ENCODE peak calls at places on chromosomes 4 and X, in four cellular contexts. U is HL-60, T is GM12878, J is K562. F is an unnamed sample.

GRCh38 chr4:54050214-54050904 is 14.0 kb downstream of the CHIC2 start:
- DNase-seq in U (no peak), T (no peak), J (no peak), F (no peak)

GRCh38 chr4:85828295-85828910 is 353.5 kb downstream of the ARHGAP24 start:
- DNase-seq in U (no peak), T (no peak), J (no peak), F (no peak)

GRCh38 chrX:12903646-12904045 is 2.8 kb upstream of the TLR8 start:
- DNase-seq in U (no peak), T (no peak), J (no peak), F (no peak)

GRCh38 chr4:184255361-184255760 is 37.7 kb upstream of the ENPP6 start:
- DNase-seq in U (no peak), T (no peak), J (no peak), F (no peak)

GRCh38 chr4:52377563-52377962 is 281.5 kb downstream of the USP46 start:
- DNase-seq in U (no peak), T (no peak), J (no peak), F (no peak)

GRCh38 chr4:120694973-120695372 is 227.6 kb downstream of the PRDM5 start:
- DNase-seq in U (no peak), T (no peak), J (no peak), F (no peak)

GRCh38 chrX:132181364-132181763 is 37.9 kb downstream of the RAP2C start:
- DNase-seq in U (peak; percentile 19), T (no peak), J (no peak), F (no peak)

GRCh38 chr4:126207892-126208291 is 893.1 kb downstream of the FAT4 start:
- DNase-seq in U (no peak), T (no peak), J (no peak), F (no peak)

GRCh38 chr4:154349829-154350228 is 141.8 kb downstream of the DCHS2 start:
- DNase-seq in U (no peak), T (no peak), J (no peak), F (no peak)

GRCh38 chr4:142959156-142959555 is 113.1 kb upstream of the INPP4B start:
- DNase-seq in U (no peak), T (no peak), J (no peak), F (no peak)

GRCh38 chrX:111159232-111159631 is 63.2 kb downstream of the PAK3 start:
- DNase-seq in U (no peak), T (no peak), J (no peak), F (no peak)

DNA sequence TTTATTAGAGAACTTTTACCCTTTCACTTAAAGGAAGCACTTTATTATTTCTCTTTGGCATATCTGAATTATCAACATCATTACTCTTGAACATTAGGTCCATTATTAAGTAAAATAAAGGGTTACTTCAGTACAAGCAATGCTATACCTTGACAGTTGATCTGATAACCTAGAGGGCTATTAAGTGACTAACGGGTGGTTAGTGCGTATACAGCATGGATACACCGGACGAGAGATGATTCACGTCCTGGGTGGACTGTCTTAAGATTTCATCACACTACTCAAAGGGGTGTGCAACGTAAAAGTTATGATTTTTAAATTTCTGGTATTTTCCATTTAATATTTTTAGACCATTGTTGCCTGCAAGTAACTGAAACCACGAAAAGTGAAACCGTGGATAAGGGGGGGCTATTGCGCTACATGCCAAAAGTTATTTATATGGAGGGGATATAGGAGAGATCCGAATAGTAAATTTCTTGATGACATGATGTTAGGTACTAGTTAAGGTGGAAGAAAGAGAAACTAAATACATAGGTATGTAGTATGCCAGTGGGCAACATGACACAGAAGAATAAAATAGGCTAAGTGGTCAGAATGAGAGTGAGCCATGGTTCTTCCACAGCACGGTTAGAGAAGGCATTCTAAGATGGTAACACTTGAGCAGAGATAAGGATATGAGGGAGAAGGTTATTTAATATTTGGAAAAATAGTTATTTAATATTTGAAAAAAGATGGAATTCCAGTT is 230.8 kb upstream of the ANKRD50 start:
- DNase-seq in U (no peak), T (no peak), J (no peak), F (no peak)
- TF ChIP-seq POLR2AphosphoS5 in U (no peak), T (no peak), J (no peak), F (no peak)

GRCh38 chr4:79207281-79207680 is 118.6 kb downstream of the NAA11 start:
- DNase-seq in U (no peak), T (no peak), J (no peak), F (no peak)
- TF ChIP-seq SPI1 in U (no peak), T (no peak), J (no peak), F (no peak)

GRCh38 chr4:113248320-113248719 is 198.9 kb downstream of the ANK2 start:
- DNase-seq in U (no peak), T (no peak), J (no peak), F (no peak)
- TF ChIP-seq POLR2AphosphoS5 in U (no peak), T (no peak), J (no peak), F (no peak)

DNA sequence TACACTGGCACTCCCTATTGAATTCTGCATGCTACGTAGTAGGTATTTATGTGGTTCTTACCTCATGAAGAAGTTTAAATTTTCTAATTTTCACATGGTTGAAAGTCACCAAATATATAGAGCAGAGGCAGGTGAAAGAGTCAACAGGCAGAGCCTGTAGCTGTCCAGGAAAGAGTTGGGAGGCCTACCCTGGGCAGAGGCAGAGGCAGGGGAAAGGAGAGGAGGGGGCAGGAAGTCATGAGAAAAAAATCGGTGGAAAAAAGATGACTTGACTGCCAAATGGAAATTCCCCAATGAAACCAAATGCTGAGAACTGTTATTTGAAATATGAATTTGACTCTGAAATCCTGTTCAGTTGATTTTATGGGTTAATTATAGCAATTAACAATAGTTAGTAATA is 23.1 kb upstream of the GPR34 start:
- DNase-seq in U (no peak), T (no peak), J (no peak), F (no peak)
- TF ChIP-seq SPI1 in U (no peak), T (no peak), J (no peak), F (no peak)

GRCh38 chr4:89248879-89249281 is 58.7 kb downstream of the GPRIN3 start:
- DNase-seq in U (no peak), T (no peak), J (no peak), F (no peak)

GRCh38 chr4:89247951-89248350 is 59.6 kb downstream of the GPRIN3 start:
- DNase-seq in U (no peak), T (no peak), J (no peak), F (no peak)

GRCh38 chr4:89242864-89243740 is 64.5 kb downstream of the GPRIN3 start:
- DNase-seq in U (no peak), T (no peak), J (no peak), F (no peak)

GRCh38 chr4:89243741-89244252 is 63.8 kb downstream of the GPRIN3 start:
- DNase-seq in U (no peak), T (no peak), J (no peak), F (no peak)

GRCh38 chr4:89245459-89245858 is 62.1 kb downstream of the GPRIN3 start:
- DNase-seq in U (no peak), T (no peak), J (no peak), F (no peak)
- TF ChIP-seq POLR2AphosphoS5 in U (no peak), T (no peak), J (no peak), F (no peak)

DNA sequence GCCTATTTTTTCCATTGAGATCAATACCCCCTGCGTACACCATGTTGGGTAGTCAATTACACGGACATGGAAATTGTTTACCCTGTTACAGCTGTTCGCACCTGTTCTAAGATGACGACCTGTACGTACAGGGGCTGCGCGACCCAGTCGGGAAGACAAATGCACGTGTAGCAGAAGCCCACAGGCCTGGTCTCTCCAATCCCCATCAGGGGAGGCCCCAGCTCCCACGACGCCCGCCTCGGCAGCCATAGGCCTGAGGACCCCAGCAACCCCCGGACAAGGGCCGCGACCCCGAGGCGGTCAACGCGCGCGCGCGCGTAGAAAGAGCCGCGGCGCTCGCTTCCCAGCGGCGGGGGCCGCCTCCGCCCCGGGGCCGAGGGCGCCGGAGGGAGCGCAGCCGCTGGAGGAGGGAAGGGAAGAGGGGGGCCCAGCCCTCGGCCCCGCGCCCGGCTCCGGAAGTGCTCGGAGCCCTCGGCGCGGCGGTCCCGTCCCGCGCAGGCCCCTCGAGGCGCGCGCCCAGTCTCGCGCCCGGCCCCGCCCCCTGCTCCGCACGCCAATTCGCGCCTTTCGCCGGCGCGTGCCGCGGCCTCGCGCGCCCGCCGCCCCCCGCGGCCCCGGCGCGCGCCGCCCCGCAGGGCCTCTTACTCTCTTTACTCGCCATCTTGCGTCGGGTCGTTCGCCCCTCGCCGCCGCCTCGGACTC is 618 bp downstream of the RBBP7 start:
- DNase-seq in U (peak; percentile 12), T (no peak), J (peak; percentile 60), F (no peak)
- TF ChIP-seq SPI1 in U (no peak), T (no peak), J (no peak), F (no peak)

DNA sequence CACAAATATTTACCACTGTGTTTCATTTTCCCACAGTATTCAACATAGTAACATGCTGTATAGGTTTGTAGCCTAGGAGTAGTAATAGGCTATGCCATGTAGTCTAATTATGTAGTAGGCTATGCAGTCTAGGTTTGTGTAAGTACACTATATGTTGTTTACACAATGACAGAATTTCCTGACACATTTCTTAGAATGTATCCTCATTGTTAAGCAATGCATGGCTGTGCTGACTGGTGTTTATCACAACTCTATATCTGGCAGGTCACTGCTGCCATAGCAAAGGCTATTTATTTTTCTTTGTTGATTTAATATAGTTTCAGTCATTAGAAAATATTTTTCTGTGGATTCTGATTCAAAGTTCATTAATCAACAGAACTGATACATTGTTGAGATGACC is 108.3 kb upstream of the TEX13A start:
- DNase-seq in U (no peak), T (no peak), J (no peak), F (no peak)
- TF ChIP-seq POLR2AphosphoS5 in U (no peak), T (no peak), J (no peak), F (no peak)

GRCh38 chr4:146381263-146381872 is 140.4 kb downstream of the SLC10A7 start:
- DNase-seq in U (peak; percentile 25), T (no peak), J (no peak), F (no peak)
- TF ChIP-seq SPI1 in U (no peak), T (no peak), J (no peak), F (no peak)

DNA sequence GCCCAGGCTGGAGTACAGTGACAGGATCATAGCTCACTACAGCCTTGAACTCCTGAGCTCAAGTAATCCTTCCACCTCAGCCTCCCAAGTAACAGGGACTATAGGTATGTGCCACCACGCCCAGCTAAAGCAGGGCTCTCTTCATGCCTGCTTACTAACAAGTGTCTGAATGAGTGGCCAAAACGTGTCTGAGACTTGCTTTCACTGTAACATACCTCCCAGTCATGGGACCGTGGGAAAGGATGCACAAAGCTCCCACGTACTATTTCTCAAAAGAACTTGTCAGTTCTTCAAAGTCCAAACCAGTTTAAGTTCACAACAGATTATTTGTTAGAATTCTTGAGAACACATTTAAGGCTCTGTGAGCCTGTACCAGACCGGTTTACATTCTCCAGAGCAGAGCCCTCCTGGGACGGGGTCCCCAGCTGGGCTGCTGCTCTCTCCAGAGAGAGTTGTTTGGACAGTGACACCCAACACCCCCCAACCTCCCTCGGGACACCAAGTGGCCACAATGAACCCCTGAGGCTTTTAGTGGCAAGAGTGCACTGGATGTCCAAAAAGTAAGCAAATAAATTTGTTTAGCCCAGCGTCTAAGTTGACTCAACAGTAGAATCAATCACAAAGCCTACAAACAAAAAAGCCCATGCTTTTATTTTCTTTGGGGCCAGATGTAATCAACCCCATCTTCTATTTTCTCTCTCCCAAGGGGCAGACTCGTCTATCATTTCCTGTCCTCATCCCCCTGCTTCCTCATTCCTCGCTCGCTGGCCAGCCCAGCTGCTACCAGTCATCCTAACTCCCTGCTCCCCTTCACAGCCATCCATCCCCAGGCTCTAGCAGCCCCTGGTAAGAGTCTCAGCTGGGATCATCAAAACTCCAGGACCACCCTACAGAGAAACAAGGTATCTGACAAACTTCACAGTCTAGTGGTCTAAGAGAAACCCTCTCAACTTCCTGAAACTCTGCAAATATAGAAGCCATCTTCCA is 23.9 kb downstream of the SH3KBP1 start:
- DNase-seq in U (peak; percentile 66), T (peak; percentile 88), J (no peak), F (no peak)
- TF ChIP-seq POLR2AphosphoS5 in U (peak; percentile 25), T (no peak), J (no peak), F (no peak)

F was measured in GM12891.